ENCODE peak calls at places on chromosome 16, in six cellular contexts. T is A549, R is IMR-90, X is ovary, H is heart left ventricle, C is esophagus squamous epithelium. M is an unnamed sample.

GRCh38 chr16:77374384-77374783 is 60.5 kb downstream of the ADAMTS18 start:
- DNase-seq in T (no peak), R (no peak), X (no peak), H (no peak), C (no peak), M (no peak)

GRCh38 chr16:88743693-88744519 is 37.6 kb downstream of the CTU2 start:
- DNase-seq in T (peak; percentile 77), R (peak; percentile 55), X (peak; percentile 60), H (peak; percentile 81), C (no peak), M (peak; percentile 87)

GRCh38 chr16:194516-194915 is 14.3 kb downstream of the HBQ1 start:
- DNase-seq in T (no peak), R (peak; percentile 29), X (no peak), H (no peak), C (no peak), M (no peak)

GRCh38 chr16:49287572-49287971 is 5.9 kb upstream of the CBLN1 start:
- DNase-seq in T (no peak), R (no peak), X (no peak), H (no peak), C (no peak), M (no peak)

GRCh38 chr16:50532576-50532975 is 15.6 kb upstream of the NKD1 start:
- DNase-seq in T (no peak), R (no peak), X (no peak), H (no peak), C (no peak), M (no peak)

GRCh38 chr16:69865701-69866100 is 85.4 kb upstream of the CLEC18A start:
- DNase-seq in T (no peak), R (peak; percentile 90), X (no peak), H (peak; percentile 61), C (no peak), M (no peak)

GRCh38 chr16:3119286-3119685 is 6.9 kb downstream of the ZNF205 start:
- DNase-seq in T (no peak), R (no peak), X (no peak), H (no peak), C (no peak), M (no peak)

GRCh38 chr16:56013962-56014552 is 138.9 kb upstream of the CES5A start:
- DNase-seq in T (peak; percentile 36), R (peak; percentile 12), X (no peak), H (peak; percentile 59), C (no peak), M (no peak)

GRCh38 chr16:13231365-13231764 is 330.0 kb downstream of the SHISA9 start:
- DNase-seq in T (no peak), R (no peak), X (no peak), H (no peak), C (no peak), M (no peak)

GRCh38 chr16:15672514-15673167 is 22.6 kb downstream of the NDE1 start:
- DNase-seq in T (peak; percentile 90), R (peak; percentile 96), X (peak; percentile 76), H (peak; percentile 91), C (peak; percentile 58), M (peak; percentile 86)

GRCh38 chr16:67548265-67549126 is 13.8 kb upstream of the CTCF start:
- DNase-seq in T (no peak), R (no peak), X (no peak), H (no peak), C (no peak), M (no peak)

GRCh38 chr16:82452002-82452741 is 174.6 kb upstream of the CDH13 start:
- DNase-seq in T (no peak), R (no peak), X (no peak), H (no peak), C (no peak), M (no peak)

GRCh38 chr16:66367968-66368891 is 1.7 kb downstream of the CDH5 start:
- DNase-seq in T (no peak), R (no peak), X (no peak), H (peak; percentile 70), C (no peak), M (no peak)

GRCh38 chr16:57608462-57609113 is 19.8 kb upstream of the ADGRG1 start:
- DNase-seq in T (no peak), R (no peak), X (no peak), H (no peak), C (no peak), M (no peak)

GRCh38 chr16:10738231-10739077 is 5.2 kb upstream of the NUBP1 start:
- DNase-seq in T (peak; percentile 84), R (peak; percentile 78), X (peak; percentile 60), H (peak; percentile 95), C (no peak), M (no peak)
- TF ChIP-seq POLR2A in T (no peak), R (no peak), X (no peak), H (no peak), C (no peak), M (no peak)

DNA sequence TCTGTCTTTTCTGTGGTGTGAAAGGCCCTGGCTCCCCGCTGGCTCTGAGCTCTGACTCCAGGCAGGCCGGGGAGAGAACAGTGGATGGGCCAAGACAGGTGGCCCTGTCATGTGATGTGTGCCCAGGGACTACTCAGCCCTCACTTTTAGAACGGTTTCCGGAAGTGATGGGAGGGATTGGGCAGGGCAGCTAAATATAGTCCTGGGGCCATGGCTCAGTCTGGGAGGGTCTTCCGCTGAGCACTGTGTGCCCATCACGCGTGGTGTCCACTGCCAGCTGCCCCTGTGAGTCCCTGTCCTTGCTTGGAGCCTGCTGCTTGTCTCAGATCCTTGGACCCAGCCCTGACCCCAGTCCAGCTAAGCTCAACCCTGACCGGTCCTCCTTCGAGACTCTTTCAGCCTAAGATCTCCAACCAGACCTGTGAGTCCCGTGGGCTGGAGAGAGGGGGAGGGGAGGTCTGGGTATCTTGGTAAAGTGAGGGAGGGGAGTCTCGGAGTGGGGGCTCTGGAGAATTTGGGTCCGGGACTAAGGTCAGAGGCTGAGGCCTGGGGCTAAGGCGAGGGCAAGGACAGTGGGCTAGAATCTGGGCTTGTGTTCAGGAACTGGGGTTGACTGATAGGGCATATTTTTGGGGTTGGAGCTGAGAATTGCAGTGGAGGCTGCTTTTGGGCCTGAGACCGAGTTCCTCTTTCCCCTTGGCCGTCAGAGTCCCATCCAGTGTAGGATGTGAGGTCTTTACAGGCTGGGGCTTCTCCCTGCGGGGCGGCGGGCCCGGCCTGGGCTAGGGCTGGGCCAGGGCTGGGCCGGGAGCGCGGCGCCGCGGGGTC is at the start of gene TRIM72:
- DNase-seq in T (no peak), R (no peak), X (no peak), H (no peak), C (no peak), M (no peak)
- TF ChIP-seq POLR2A in T (no peak), R (no peak), X (no peak), H (no peak), C (no peak), M (no peak)

DNA sequence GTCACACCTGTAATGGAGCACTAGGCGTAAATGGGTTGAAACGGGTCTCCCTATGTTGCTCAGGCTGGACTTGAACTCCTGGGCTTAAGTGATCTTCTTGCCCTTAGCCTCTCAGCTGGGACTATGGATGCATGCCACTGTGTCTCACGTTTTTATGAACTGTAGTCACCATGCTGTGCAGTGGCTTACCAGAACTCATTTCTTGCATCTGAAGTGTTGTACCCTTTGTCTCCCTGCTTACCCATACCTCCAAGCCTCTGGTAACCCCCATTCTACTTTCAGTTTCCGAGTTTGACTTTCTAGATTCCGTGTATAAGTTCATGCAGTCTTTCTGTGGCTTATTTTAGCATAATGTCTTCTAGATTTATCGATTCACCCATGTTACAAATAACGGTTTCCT is 7.7 kb downstream of the PYCARD start:
- DNase-seq in T (no peak), R (no peak), X (no peak), H (no peak), C (no peak), M (no peak)
- TF ChIP-seq POLR2A in T (no peak), R (no peak), X (no peak), H (no peak), C (no peak), M (no peak)

DNA sequence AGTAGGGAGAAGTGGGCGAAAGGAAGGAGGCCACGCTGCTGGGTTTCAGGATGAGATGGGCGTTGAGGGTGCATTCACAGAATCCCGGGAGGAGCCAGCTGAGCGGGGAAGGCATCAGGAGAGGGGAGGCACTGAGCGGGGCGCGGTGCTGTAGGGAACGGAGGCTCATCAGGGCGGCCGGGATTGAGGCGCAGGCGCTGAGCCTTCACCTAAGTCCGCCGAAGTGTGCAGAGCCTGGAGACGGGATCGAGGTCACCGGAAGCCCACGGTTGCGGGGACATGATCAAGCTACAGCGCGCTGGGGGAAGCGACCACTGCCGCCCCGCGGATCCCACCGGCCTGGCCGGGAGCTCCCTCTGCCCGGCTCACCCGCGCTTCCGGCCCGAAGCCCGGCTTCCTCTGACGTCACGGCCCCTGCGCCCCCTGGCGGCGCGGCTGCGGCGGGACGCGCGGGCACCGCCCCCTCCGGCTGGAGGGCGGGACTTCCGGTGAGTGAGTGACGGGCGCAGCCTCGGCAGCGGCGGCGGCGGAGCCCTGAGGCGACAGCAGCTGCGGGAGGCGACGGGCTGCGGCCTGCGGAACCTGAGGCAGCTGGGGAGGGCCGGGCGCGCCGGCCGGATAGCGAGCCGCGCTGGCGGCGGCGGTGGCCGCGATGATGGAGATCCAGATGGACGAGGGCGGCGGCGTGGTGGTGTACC is at the start of gene MAPK8IP3:
- DNase-seq in T (peak; percentile 91), R (peak; percentile 82), X (peak; percentile 88), H (peak; percentile 89), C (peak; percentile 62), M (peak; percentile 92)
- TF ChIP-seq POLR2A in T (peak; percentile 94), R (peak; percentile 77), X (peak; percentile 93), H (peak; percentile 98), C (no peak), M (peak; percentile 81)

DNA sequence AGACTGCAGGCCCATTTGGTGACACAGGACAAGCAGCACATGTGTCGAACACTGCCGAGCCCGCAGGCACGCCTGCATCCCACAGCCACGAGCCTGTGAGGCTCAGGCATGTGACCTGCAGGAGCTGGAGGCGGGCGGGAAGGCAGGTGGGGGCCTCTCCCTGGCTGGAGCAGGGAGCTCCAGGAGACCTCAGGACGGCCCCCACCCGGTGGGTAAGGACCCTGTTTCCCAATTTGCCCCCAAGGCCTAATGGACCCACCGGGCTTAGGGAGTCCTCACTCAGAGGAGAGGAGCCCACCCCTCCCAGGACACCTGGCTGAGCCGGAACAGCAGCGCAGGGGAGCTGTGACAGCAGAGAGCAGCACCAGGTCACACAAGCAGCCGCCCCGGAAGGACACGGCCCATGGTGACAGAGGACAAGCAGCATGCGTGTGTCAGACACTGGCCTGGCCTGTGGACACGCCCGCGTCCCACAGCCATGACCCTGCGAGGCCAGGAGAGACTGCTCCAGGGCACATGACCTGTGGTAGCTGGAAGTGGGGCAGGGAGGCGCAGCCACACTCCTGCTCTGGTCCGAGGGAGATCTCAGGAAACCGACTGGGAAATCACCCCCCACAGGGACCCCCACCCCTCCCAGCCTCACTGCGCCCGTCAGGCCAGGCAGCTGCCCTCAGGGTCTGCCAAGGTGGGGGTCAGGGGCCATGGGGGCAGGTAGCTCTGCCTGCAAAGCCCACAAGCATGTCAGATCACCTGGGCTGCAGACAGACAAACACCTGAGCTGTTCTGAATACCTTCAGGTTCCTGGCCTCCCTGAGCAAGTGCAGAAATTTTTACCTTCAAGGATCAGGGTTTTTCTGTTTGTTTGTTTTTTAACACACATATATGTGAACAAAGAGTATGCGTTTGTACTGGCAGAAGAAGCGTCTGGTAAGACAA is 2.4 kb downstream of the SPSB3 start:
- DNase-seq in T (no peak), R (no peak), X (no peak), H (no peak), C (no peak), M (no peak)
- TF ChIP-seq POLR2A in T (peak; percentile 3), R (no peak), X (no peak), H (no peak), C (no peak), M (no peak)

GRCh38 chr16:84617631-84618427 is at the start of gene COTL1:
- DNase-seq in T (peak; percentile 98), R (peak; percentile 99), X (peak; percentile 98), H (peak; percentile 97), C (peak; percentile 78), M (peak; percentile 94)
- TF ChIP-seq POLR2A in T (peak; percentile 99), R (peak; percentile 97), X (peak; percentile 68), H (peak; percentile 54), C (no peak), M (no peak)

M was measured in breast epithelium.